ENCODE peak calls at places on chromosome 18, in four cellular contexts. One of them, this sample, is unnamed.

GRCh38 chr18:1774261-1774660 is 797.0 kb downstream of the METTL4 start:
- DNase-seq in OCI-LY7: no peak
- DNase-seq in NCI-H2107: no peak
- DNase-seq in RPMI7951: no peak
- DNase-seq in this sample: no peak

GRCh38 chr18:53991202-53991601 is 233.3 kb downstream of the MBD2 start:
- DNase-seq in OCI-LY7: no peak
- DNase-seq in NCI-H2107: no peak
- DNase-seq in RPMI7951: peak; percentile 82
- DNase-seq in this sample: no peak

GRCh38 chr18:377088-377487 is 109.2 kb upstream of the THOC1 start:
- DNase-seq in OCI-LY7: no peak
- DNase-seq in NCI-H2107: no peak
- DNase-seq in RPMI7951: peak; percentile 90
- DNase-seq in this sample: no peak

GRCh38 chr18:68394705-68395104 is 320.2 kb downstream of the TMX3 start:
- DNase-seq in OCI-LY7: no peak
- DNase-seq in NCI-H2107: no peak
- DNase-seq in RPMI7951: peak; percentile 50
- DNase-seq in this sample: no peak

GRCh38 chr18:9734189-9734588 is 26.1 kb downstream of the RAB31 start:
- DNase-seq in OCI-LY7: no peak
- DNase-seq in NCI-H2107: no peak
- DNase-seq in RPMI7951: no peak
- DNase-seq in this sample: no peak

GRCh38 chr18:6414723-6415362 is at the start of gene L3MBTL4:
- DNase-seq in OCI-LY7: no peak
- DNase-seq in NCI-H2107: no peak
- DNase-seq in RPMI7951: no peak
- DNase-seq in this sample: no peak

GRCh38 chr18:63410792-63411191 is 11.5 kb downstream of the VPS4B start:
- DNase-seq in OCI-LY7: no peak
- DNase-seq in NCI-H2107: no peak
- DNase-seq in RPMI7951: peak; percentile 66
- DNase-seq in this sample: peak; percentile 68

GRCh38 chr18:77208969-77209368 is 40.7 kb upstream of the GALR1 start:
- DNase-seq in OCI-LY7: peak; percentile 12
- DNase-seq in NCI-H2107: no peak
- DNase-seq in RPMI7951: peak; percentile 83
- DNase-seq in this sample: peak; percentile 68

GRCh38 chr18:48817021-48817461 is 133.7 kb downstream of the SMAD7 start:
- DNase-seq in OCI-LY7: no peak
- DNase-seq in NCI-H2107: no peak
- DNase-seq in RPMI7951: no peak
- DNase-seq in this sample: no peak

GRCh38 chr18:62037012-62037742 is 144.4 kb upstream of the RNF152 start:
- DNase-seq in OCI-LY7: no peak
- DNase-seq in NCI-H2107: no peak
- DNase-seq in RPMI7951: no peak
- DNase-seq in this sample: no peak

GRCh38 chr18:26233208-26233607 is 7.0 kb downstream of the TAF4B start:
- DNase-seq in OCI-LY7: no peak
- DNase-seq in NCI-H2107: no peak
- DNase-seq in RPMI7951: no peak
- DNase-seq in this sample: peak; percentile 40

GRCh38 chr18:63457987-63458386 is 18.8 kb upstream of the SERPINB5 start:
- DNase-seq in OCI-LY7: no peak
- DNase-seq in NCI-H2107: no peak
- DNase-seq in RPMI7951: no peak
- DNase-seq in this sample: no peak